ENCODE peak calls at places on chromosomes 11 and 22, in four cellular contexts. One of them, this sample, is unnamed.

GRCh38 chr22:20378110-20378509 is 15.8 kb upstream of the ZNF74 start:
- DNase-seq in brain microvascular endothelial cell: no peak
- DNase-seq in HepG2: no peak
- DNase-seq in dorsolateral prefrontal cortex: no peak
- DNase-seq in this sample: no peak

GRCh38 chr11:109490953-109491733 is 69.2 kb downstream of the C11orf87 start:
- DNase-seq in brain microvascular endothelial cell: peak; percentile 3
- DNase-seq in HepG2: no peak
- DNase-seq in dorsolateral prefrontal cortex: no peak
- DNase-seq in this sample: no peak

GRCh38 chr11:117572671-117573070 is 224.3 kb downstream of the DSCAML1 start:
- DNase-seq in brain microvascular endothelial cell: no peak
- DNase-seq in HepG2: no peak
- DNase-seq in dorsolateral prefrontal cortex: peak; percentile 9
- DNase-seq in this sample: no peak

GRCh38 chr22:27984723-27985122 is 65.7 kb upstream of the PITPNB start:
- DNase-seq in brain microvascular endothelial cell: no peak
- DNase-seq in HepG2: no peak
- DNase-seq in dorsolateral prefrontal cortex: no peak
- DNase-seq in this sample: no peak

GRCh38 chr11:72127923-72128322 is 7.6 kb upstream of the FOLR3 start:
- DNase-seq in brain microvascular endothelial cell: no peak
- DNase-seq in HepG2: no peak
- DNase-seq in dorsolateral prefrontal cortex: no peak
- DNase-seq in this sample: no peak

GRCh38 chr11:123301696-123302400 is 106.8 kb upstream of the CLMP start:
- DNase-seq in brain microvascular endothelial cell: no peak
- DNase-seq in HepG2: no peak
- DNase-seq in dorsolateral prefrontal cortex: peak; percentile 64
- DNase-seq in this sample: no peak

GRCh38 chr22:44658371-44658953 is 43.5 kb upstream of the PRR5 start:
- DNase-seq in brain microvascular endothelial cell: peak; percentile 39
- DNase-seq in HepG2: no peak
- DNase-seq in dorsolateral prefrontal cortex: peak; percentile 66
- DNase-seq in this sample: no peak

GRCh38 chr11:9755561-9755960 is 91.7 kb downstream of the SWAP70 start:
- DNase-seq in brain microvascular endothelial cell: peak; percentile 90
- DNase-seq in HepG2: no peak
- DNase-seq in dorsolateral prefrontal cortex: no peak
- DNase-seq in this sample: no peak

GRCh38 chr11:126978155-126978554 is 22.4 kb downstream of the KIRREL3 start:
- DNase-seq in brain microvascular endothelial cell: no peak
- DNase-seq in HepG2: no peak
- DNase-seq in dorsolateral prefrontal cortex: no peak
- DNase-seq in this sample: no peak

GRCh38 chr11:108518581-108518980 is 20.4 kb upstream of the POGLUT3 start:
- DNase-seq in brain microvascular endothelial cell: no peak
- DNase-seq in HepG2: no peak
- DNase-seq in dorsolateral prefrontal cortex: no peak
- DNase-seq in this sample: no peak

GRCh38 chr22:39368402-39368801 is 18.6 kb downstream of the SYNGR1 start:
- DNase-seq in brain microvascular endothelial cell: no peak
- DNase-seq in HepG2: no peak
- DNase-seq in dorsolateral prefrontal cortex: no peak
- DNase-seq in this sample: no peak

GRCh38 chr11:47715082-47715669 is at the start of gene AGBL2:
- DNase-seq in brain microvascular endothelial cell: peak; percentile 41
- DNase-seq in HepG2: peak; percentile 68
- DNase-seq in dorsolateral prefrontal cortex: peak; percentile 59
- DNase-seq in this sample: no peak

GRCh38 chr11:125945797-125946520 is at the start of gene VSIG10L2:
- DNase-seq in brain microvascular endothelial cell: no peak
- DNase-seq in HepG2: no peak
- DNase-seq in dorsolateral prefrontal cortex: no peak
- DNase-seq in this sample: no peak

DNA sequence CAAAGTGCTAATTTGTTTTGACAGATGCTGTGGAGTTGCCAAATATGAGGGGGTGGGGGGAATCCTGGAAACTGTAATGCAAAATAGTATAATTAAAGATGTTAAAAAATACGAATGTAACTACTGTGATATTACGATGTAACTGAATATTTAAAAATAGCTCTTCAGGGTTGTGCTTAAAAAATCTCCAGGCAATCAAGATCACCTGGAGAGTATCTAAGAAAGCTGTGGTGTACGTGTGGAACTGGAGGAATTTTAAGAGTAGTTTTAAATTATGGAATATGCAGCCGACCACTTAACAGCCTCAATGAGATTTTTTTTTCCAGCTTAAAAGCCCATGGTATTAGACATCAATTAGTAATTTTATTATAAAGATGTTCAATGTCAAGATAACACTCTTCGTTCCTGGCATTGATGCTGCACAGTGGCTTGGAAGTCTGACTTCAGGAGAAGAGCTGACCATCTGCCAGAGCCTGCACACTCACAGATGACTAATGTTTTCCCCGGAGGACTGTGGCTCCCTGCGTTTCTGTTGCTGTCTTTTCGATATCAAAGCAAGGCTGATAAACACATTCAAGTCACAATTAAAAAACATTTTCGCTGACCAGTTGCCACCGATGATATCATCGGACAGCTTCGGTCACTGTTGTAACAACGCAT is 122.0 kb upstream of the RCN1 start:
- DNase-seq in brain microvascular endothelial cell: peak; percentile 85
- DNase-seq in HepG2: no peak
- DNase-seq in dorsolateral prefrontal cortex: no peak
- DNase-seq in this sample: no peak
- H3K4me3 ChIP-seq in brain microvascular endothelial cell: no peak overlapping the region
- H3K4me3 ChIP-seq in HepG2: no peak overlapping the region
- H3K4me3 ChIP-seq in dorsolateral prefrontal cortex: no peak overlapping the region
- H3K4me3 ChIP-seq in this sample: no peak overlapping the region

GRCh38 chr11:61793829-61794204 is 1.1 kb downstream of the FEN1 start:
- DNase-seq in brain microvascular endothelial cell: no peak
- DNase-seq in HepG2: no peak
- DNase-seq in dorsolateral prefrontal cortex: no peak
- DNase-seq in this sample: no peak

GRCh38 chr11:61791737-61792309 is 576 bp downstream of the TMEM258 start:
- DNase-seq in brain microvascular endothelial cell: peak; percentile 96
- DNase-seq in HepG2: peak; percentile 83
- DNase-seq in dorsolateral prefrontal cortex: peak; percentile 87
- DNase-seq in this sample: peak; percentile 67

GRCh38 chr11:61794579-61794978 is 1.9 kb downstream of the FEN1 start:
- DNase-seq in brain microvascular endothelial cell: no peak
- DNase-seq in HepG2: no peak
- DNase-seq in dorsolateral prefrontal cortex: no peak
- DNase-seq in this sample: no peak

GRCh38 chr11:61793084-61793828 is 545 bp downstream of the FEN1 start:
- DNase-seq in brain microvascular endothelial cell: no peak
- DNase-seq in HepG2: peak; percentile 12
- DNase-seq in dorsolateral prefrontal cortex: no peak
- DNase-seq in this sample: no peak

DNA sequence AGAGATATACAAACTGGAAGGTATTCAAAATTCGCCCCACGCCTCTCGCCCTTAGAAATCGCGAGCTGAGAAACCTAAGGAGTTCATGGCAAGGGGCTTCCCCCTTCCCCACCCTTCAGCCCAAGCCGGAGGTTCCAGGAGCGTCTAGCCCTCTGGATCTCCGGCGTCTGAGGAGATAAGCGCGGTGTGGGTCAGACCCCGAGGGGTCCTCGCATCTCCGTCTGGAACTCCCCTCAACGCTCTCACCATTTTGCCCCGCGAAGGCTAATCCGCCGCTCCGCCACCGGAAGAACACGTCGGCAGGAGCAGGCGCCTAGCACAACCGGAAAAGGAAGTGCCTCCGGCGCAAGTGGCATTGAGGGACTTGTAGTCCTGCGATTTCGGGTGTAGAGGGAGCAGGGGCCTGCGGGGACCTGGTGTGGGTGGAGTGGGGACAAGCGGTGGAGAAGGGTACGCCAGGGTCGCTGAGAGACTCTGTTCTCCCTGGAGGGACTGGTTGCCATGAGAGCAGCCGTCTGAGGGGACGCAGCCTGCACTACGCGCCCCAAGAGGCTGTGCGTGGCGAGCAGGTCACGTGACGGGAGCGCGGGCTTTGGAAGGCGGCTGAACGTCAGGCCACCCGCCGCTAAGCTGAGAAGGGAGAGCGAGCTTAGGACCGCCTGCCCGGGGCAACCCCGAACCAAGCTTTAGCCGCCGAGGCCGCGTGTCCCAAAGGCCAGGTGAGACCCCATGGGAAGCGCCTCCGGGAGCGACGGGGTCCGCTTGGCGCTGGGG is at the start of the genes FEN1 and TMEM258:
- DNase-seq in brain microvascular endothelial cell: peak; percentile 89
- DNase-seq in HepG2: peak; percentile 91
- DNase-seq in dorsolateral prefrontal cortex: peak; percentile 94
- DNase-seq in this sample: peak; percentile 82
- TF ChIP-seq CTCF in brain microvascular endothelial cell: no peak
- TF ChIP-seq CTCF in HepG2: no peak
- TF ChIP-seq CTCF in dorsolateral prefrontal cortex: peak; percentile 32
- TF ChIP-seq CTCF in this sample: no peak

GRCh38 chr11:12175694-12176241 is 65.4 kb downstream of the MICAL2 start:
- DNase-seq in brain microvascular endothelial cell: peak; percentile 93
- DNase-seq in HepG2: no peak
- DNase-seq in dorsolateral prefrontal cortex: no peak
- DNase-seq in this sample: no peak
- H3K4me3 ChIP-seq in brain microvascular endothelial cell: no peak overlapping the region
- H3K4me3 ChIP-seq in HepG2: no peak overlapping the region
- H3K4me3 ChIP-seq in dorsolateral prefrontal cortex: no peak overlapping the region
- H3K4me3 ChIP-seq in this sample: no peak overlapping the region

GRCh38 chr11:46020084-46020483 is 97.6 kb downstream of the LARGE2 start:
- DNase-seq in brain microvascular endothelial cell: no peak
- DNase-seq in HepG2: no peak
- DNase-seq in dorsolateral prefrontal cortex: no peak
- DNase-seq in this sample: no peak

GRCh38 chr11:46012185-46012584 is 89.7 kb downstream of the LARGE2 start:
- DNase-seq in brain microvascular endothelial cell: no peak
- DNase-seq in HepG2: no peak
- DNase-seq in dorsolateral prefrontal cortex: no peak
- DNase-seq in this sample: no peak

GRCh38 chr11:46015941-46016340 is 93.5 kb downstream of the LARGE2 start:
- DNase-seq in brain microvascular endothelial cell: no peak
- DNase-seq in HepG2: no peak
- DNase-seq in dorsolateral prefrontal cortex: no peak
- DNase-seq in this sample: no peak

DNA sequence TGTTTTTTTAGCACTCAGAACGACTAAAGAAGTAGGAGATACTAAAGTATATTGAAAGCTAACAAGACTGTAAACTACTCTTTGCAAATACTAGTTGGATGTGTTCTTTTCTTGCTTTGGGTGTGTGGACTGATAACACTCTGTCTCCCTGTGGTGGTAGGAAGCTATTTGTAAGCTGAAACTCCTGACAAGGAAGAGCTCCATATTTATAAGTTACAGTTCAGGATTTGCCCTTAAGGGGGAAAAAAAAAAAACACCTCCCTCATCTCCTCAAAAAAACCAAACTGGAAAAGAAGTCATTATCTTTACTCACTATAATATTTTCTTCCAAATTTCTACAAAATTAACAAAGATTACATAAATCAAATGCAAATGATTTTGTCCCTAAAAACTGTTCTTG is 94.9 kb downstream of the LARGE2 start:
- DNase-seq in brain microvascular endothelial cell: no peak
- DNase-seq in HepG2: no peak
- DNase-seq in dorsolateral prefrontal cortex: no peak
- DNase-seq in this sample: no peak
- TF ChIP-seq CTCF in brain microvascular endothelial cell: no peak
- TF ChIP-seq CTCF in HepG2: no peak
- TF ChIP-seq CTCF in dorsolateral prefrontal cortex: no peak
- TF ChIP-seq CTCF in this sample: no peak

GRCh38 chr11:11263238-11264030 is 89.6 kb downstream of the CSNK2A3 start:
- DNase-seq in brain microvascular endothelial cell: peak; percentile 4
- DNase-seq in HepG2: no peak
- DNase-seq in dorsolateral prefrontal cortex: no peak
- DNase-seq in this sample: no peak
- H3K4me3 ChIP-seq in brain microvascular endothelial cell: no peak overlapping the region
- H3K4me3 ChIP-seq in HepG2: no peak overlapping the region
- H3K4me3 ChIP-seq in dorsolateral prefrontal cortex: no peak overlapping the region
- H3K4me3 ChIP-seq in this sample: no peak overlapping the region

GRCh38 chr11:27291302-27291889 is 71.6 kb downstream of the CCDC34 start:
- DNase-seq in brain microvascular endothelial cell: no peak
- DNase-seq in HepG2: no peak
- DNase-seq in dorsolateral prefrontal cortex: no peak
- DNase-seq in this sample: no peak
- TF ChIP-seq CTCF in brain microvascular endothelial cell: no peak
- TF ChIP-seq CTCF in HepG2: no peak
- TF ChIP-seq CTCF in dorsolateral prefrontal cortex: no peak
- TF ChIP-seq CTCF in this sample: no peak

GRCh38 chr11:64204464-64204989 is 2.0 kb upstream of the FERMT3 start:
- DNase-seq in brain microvascular endothelial cell: peak; percentile 86
- DNase-seq in HepG2: peak; percentile 59
- DNase-seq in dorsolateral prefrontal cortex: peak; percentile 87
- DNase-seq in this sample: peak; percentile 52

GRCh38 chr11:64207247-64208085 is 945 bp downstream of the FERMT3 start:
- DNase-seq in brain microvascular endothelial cell: peak; percentile 84
- DNase-seq in HepG2: no peak
- DNase-seq in dorsolateral prefrontal cortex: no peak
- DNase-seq in this sample: no peak

GRCh38 chr11:64208796-64209562 is 2.5 kb downstream of the FERMT3 start:
- DNase-seq in brain microvascular endothelial cell: no peak
- DNase-seq in HepG2: no peak
- DNase-seq in dorsolateral prefrontal cortex: no peak
- DNase-seq in this sample: no peak

GRCh38 chr11:64208086-64208795 is 1.7 kb downstream of the FERMT3 start:
- DNase-seq in brain microvascular endothelial cell: no peak
- DNase-seq in HepG2: no peak
- DNase-seq in dorsolateral prefrontal cortex: no peak
- DNase-seq in this sample: no peak

GRCh38 chr11:64206457-64207246 is at the start of gene FERMT3:
- DNase-seq in brain microvascular endothelial cell: no peak
- DNase-seq in HepG2: no peak
- DNase-seq in dorsolateral prefrontal cortex: no peak
- DNase-seq in this sample: no peak
- H3K4me3 ChIP-seq in brain microvascular endothelial cell: no peak within 1 kb of the TSS
- H3K4me3 ChIP-seq in HepG2: no peak within 1 kb of the TSS
- H3K4me3 ChIP-seq in dorsolateral prefrontal cortex: peak within 1 kb of the TSS; percentile 17
- H3K4me3 ChIP-seq in this sample: no peak within 1 kb of the TSS

This sample was measured in LNCaP clone FGC.